ENCODE peak calls at places on chromosomes 4 and X, in four cellular contexts. A is GM12878, M is K562, S is HCT116. E is an unnamed sample.

GRCh38 chr4:75727073-75727472 is 2.7 kb downstream of the USO1 start:
- DNase-seq in A (no peak), M (no peak), S (no peak), E (no peak)

GRCh38 chrX:49915352-49916222 is 6.8 kb upstream of the CLCN5 start:
- DNase-seq in A (no peak), M (peak; percentile 38), S (peak; percentile 40), E (no peak)

GRCh38 chrX:8191022-8191421 is 20.0 kb upstream of the VCX2 start:
- DNase-seq in A (no peak), M (no peak), S (no peak), E (no peak)

GRCh38 chrX:41808042-41808441 is 84.1 kb downstream of the GPR82 start:
- DNase-seq in A (no peak), M (no peak), S (no peak), E (no peak)

GRCh38 chr4:166460769-166461550 is 587.9 kb downstream of the TLL1 start:
- DNase-seq in A (no peak), M (no peak), S (no peak), E (no peak)

GRCh38 chr4:120616-121015 is 3.7 kb upstream of the ZNF718 start:
- DNase-seq in A (no peak), M (no peak), S (no peak), E (no peak)

GRCh38 chrX:137352101-137352660 is 213.7 kb upstream of the ZIC3 start:
- DNase-seq in A (no peak), M (peak; percentile 12), S (no peak), E (no peak)

GRCh38 chrX:47217121-47217851 is 1.2 kb upstream of the CDK16 start:
- DNase-seq in A (no peak), M (no peak), S (no peak), E (no peak)

GRCh38 chr4:187174749-187175148 is 451.1 kb upstream of the FAT1 start:
- DNase-seq in A (no peak), M (no peak), S (no peak), E (no peak)

GRCh38 chr4:98996056-98996941 is 778 bp downstream of the METAP1 start:
- DNase-seq in A (no peak), M (no peak), S (no peak), E (no peak)
- TF ChIP-seq EGR1 in A (no peak), M (no peak), S (no peak), E (peak; percentile 83)

GRCh38 chr4:53068755-53069154 is 206.6 kb downstream of the RASL11B start:
- DNase-seq in A (no peak), M (no peak), S (no peak), E (no peak)
- TF ChIP-seq EGR1 in A (no peak), M (no peak), S (no peak), E (no peak)

DNA sequence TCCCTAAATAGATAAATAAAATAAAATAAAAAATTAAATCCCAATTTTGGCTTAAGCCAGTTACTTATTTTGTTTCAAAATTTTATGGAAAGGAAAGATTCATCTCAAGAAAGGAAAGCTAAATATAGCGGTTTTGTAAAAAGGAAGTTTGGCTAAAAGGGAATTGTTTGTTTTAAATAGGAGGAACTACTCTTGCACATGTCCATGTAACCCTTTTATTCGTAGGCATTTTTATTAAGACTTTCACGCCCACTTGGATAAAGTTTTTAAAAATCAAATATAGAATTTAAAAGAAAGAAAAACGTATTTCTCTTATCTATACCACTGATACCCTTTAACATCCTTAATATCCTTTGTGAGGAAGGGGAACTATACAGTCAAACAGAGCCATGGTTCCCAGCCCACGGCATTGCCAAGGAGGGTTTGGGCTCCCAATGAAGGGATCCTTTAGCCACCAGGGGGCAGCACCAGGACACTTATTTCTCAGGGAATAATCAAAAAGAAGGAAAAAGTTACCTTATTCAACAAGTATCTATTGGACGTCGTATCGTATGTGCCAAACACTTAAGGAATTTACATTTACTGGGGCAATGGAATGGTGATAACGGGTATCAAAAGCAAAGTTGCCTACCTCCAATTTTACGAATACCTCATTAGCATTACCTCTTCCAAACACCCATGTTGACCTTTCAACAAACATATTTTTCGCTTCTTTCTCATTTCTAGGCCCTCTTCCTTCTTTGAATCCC is 27.7 kb downstream of the CDKN2AIP start:
- DNase-seq in A (peak; percentile 8), M (peak; percentile 75), S (peak; percentile 36), E (peak; percentile 94)
- TF ChIP-seq EGR1 in A (no peak), M (no peak), S (no peak), E (no peak)

DNA sequence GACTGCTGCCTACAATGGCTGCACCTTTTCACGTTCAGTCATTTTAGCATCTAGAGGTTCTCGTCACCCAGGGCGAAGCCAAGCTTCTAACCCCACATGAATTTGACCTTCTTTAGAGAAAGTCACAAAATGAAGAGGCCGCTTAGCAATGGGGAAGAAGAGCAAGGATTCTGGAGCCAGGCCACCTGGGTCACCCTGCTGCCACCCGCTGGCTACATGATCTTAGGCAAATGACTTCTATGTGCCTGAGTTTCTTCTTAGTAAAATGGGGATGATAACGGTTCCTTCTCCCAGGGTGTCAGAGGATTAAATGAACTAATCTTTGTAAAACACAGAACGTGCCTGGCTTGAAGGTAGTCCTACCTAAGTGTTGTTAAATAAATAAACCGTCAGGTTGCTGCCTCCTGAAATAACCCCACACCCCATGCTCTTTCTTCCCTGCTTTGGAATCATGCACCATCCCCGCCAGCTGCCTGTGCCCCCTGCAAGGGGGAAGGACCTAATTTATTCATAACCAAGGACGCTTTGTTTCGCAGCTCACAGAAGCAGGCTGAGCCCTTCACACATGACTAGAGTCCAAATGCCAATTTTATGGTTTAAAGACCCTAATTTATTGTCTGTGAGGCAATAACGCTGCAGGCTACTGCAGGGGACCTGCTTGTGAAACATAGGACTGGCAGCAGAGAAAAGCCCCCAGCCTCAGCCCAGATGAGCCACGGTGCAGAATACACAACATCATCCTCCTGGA is 28.6 kb upstream of the NSG1 start:
- DNase-seq in A (no peak), M (no peak), S (no peak), E (no peak)
- TF ChIP-seq EGR1 in A (no peak), M (no peak), S (no peak), E (no peak)

GRCh38 chr4:123676550-123677229 is 280.1 kb downstream of the SPRY1 start:
- DNase-seq in A (no peak), M (no peak), S (no peak), E (no peak)
- TF ChIP-seq EGR1 in A (no peak), M (no peak), S (no peak), E (no peak)

DNA sequence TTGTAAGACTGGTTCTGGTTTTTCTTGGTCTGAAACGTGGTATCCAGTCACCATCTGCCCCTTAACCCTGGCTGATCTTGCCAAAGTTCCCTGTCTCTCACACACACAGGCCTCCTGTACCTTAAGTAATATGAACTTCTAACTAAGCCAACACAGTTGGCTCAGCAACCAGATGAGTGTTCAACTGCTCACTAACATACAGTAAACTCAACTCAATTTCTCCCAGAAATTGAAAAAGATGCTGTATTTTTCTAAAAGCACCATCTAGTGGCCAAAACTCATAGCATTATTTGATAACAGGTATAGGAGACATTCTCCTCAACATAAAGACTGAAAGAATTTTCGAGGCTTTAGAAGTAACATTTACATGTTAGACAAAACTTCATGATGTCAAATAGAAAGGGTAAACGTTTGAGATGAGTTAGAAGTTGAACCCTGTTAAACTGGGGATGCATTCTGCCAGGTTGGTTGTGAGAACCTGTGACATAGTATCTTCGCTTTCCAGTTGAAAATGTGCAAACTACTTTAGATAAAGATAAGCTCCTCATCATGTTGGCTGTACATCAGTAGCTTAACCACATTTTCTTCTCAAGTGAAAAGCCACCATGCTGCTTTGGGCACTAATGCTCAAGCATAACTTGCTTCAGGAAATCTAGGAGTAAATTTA is 31.2 kb downstream of the CCNI start:
- DNase-seq in A (peak; percentile 8), M (peak; percentile 23), S (no peak), E (no peak)
- TF ChIP-seq EGR1 in A (no peak), M (no peak), S (no peak), E (no peak)

E was measured in H1.